ENCODE peak calls at places on chromosome 5, in seven cellular contexts. D is right atrium auricular region, E is neural crest cell, V is GM12864, Q is heart left ventricle, K is NB4, C is cardiac fibroblast. Y is an unnamed sample.

GRCh38 chr5:135705230-135705631 is 126.4 kb upstream of the CXCL14 start:
- DNase-seq in V (no peak), Q (no peak), K (no peak), C (peak), E (no peak), D (peak), Y (peak)

GRCh38 chr5:168168978-168169696 is 122.3 kb upstream of the WWC1 start:
- DNase-seq in V (no peak), E (no peak), D (no peak), Q (no peak), K (no peak), C (no peak), Y (no peak)

GRCh38 chr5:134905246-134905996 is 490 bp downstream of the PCBD2 start:
- DNase-seq in K (peak), C (peak), V (peak), Q (no peak), D (peak), E (no peak), Y (peak)

GRCh38 chr5:11675198-11675597 is 229.0 kb downstream of the CTNND2 start:
- DNase-seq in C (no peak), K (no peak), Q (no peak), V (no peak), E (no peak), D (no peak), Y (no peak)

GRCh38 chr5:147558826-147559225 is 49.0 kb upstream of the DPYSL3 start:
- DNase-seq in V (no peak), Q (peak), E (no peak), D (no peak), K (peak), C (peak), Y (peak)

GRCh38 chr5:113043491-113043931 is 66.9 kb downstream of the DCP2 start:
- DNase-seq in D (no peak), K (peak), E (peak), Q (peak), V (no peak), C (peak), Y (peak)

GRCh38 chr5:93346301-93346700 is 234.7 kb downstream of the NR2F1-AS1 start:
- DNase-seq in D (no peak), V (no peak), K (no peak), E (no peak), C (peak), Q (no peak), Y (no peak)

GRCh38 chr5:69167488-69167845 is 517 bp downstream of the CCNB1 start:
- DNase-seq in E (no peak), K (peak), V (no peak), Q (no peak), C (peak), D (no peak), Y (no peak)

GRCh38 chr5:142206801-142207200 is 98.2 kb downstream of the NDFIP1 start:
- DNase-seq in E (no peak), C (no peak), K (peak), Q (no peak), D (no peak), V (no peak), Y (no peak)

GRCh38 chr5:180603076-180603591 is 11.8 kb upstream of the SCGB3A1 start:
- DNase-seq in V (no peak), D (no peak), C (no peak), Q (no peak), E (no peak), K (no peak), Y (no peak)

GRCh38 chr5:1737790-1738405 is 61.7 kb downstream of the MRPL36 start:
- DNase-seq in K (peak), V (peak), E (no peak), D (peak), Q (no peak), C (peak), Y (peak)

GRCh38 chr5:17966636-17967402 is 332.6 kb downstream of the TAF11L14 start:
- DNase-seq in K (no peak), C (no peak), E (no peak), D (no peak), V (no peak), Q (no peak), Y (no peak)

GRCh38 chr5:98905857-98906688 is 22.7 kb downstream of the CHD1 start:
- DNase-seq in D (no peak), E (no peak), C (peak), K (peak), V (no peak), Q (no peak), Y (peak)

GRCh38 chr5:66840527-66841013 is 244.4 kb downstream of the MAST4 start:
- DNase-seq in D (no peak), K (peak), E (no peak), C (peak), V (peak), Q (no peak), Y (no peak)

GRCh38 chr5:35360671-35361070 is 130.4 kb upstream of the PRLR start:
- DNase-seq in C (no peak), V (no peak), K (no peak), D (no peak), Q (no peak), E (no peak), Y (no peak)

GRCh38 chr5:179858241-179858585 is 404 bp downstream of the MRNIP start:
- DNase-seq in K (peak), C (no peak), V (peak), D (no peak), Q (no peak), E (no peak), Y (no peak)

GRCh38 chr5:108093186-108093585 is 288.7 kb downstream of the FBXL17 start:
- DNase-seq in Q (no peak), V (no peak), C (peak), D (no peak), K (peak), E (no peak), Y (no peak)

GRCh38 chr5:141560725-141561483 is 57.9 kb downstream of the DIAPH1 start:
- DNase-seq in D (peak), C (peak), E (peak), V (no peak), K (no peak), Q (peak), Y (peak)

GRCh38 chr5:173093597-173093996 is 37.4 kb downstream of the CREBRF start:
- DNase-seq in K (no peak), E (no peak), C (no peak), V (no peak), D (no peak), Q (no peak), Y (no peak)

GRCh38 chr5:175202461-175203065 is 241.4 kb downstream of the DRD1 start:
- DNase-seq in C (no peak), E (no peak), K (no peak), D (no peak), Q (no peak), V (no peak), Y (peak)

GRCh38 chr5:150155258-150156032 is at the start of gene PDGFRB:
- DNase-seq in C (peak), D (peak), V (no peak), E (peak), Q (peak), K (no peak), Y (peak)

GRCh38 chr5:50666261-50667078 is at the start of gene PARP8:
- DNase-seq in E (peak), Q (peak), D (peak), C (peak), K (peak), V (no peak), Y (peak)

GRCh38 chr5:122415481-122416120 is 103.6 kb downstream of the SNCAIP start:
- DNase-seq in V (no peak), D (peak), C (peak), Q (peak), E (peak), K (peak), Y (peak)

GRCh38 chr5:114148253-114148652 is 213.6 kb upstream of the KCNN2 start:
- DNase-seq in D (no peak), C (no peak), E (no peak), Q (no peak), V (no peak), K (no peak), Y (no peak)

GRCh38 chr5:1827410-1828397 is 26.5 kb downstream of the NDUFS6 start:
- DNase-seq in E (no peak), V (no peak), D (no peak), C (no peak), Q (no peak), K (no peak), Y (no peak)

GRCh38 chr5:79878721-79879336 is 112.2 kb downstream of the MTX3 start:
- DNase-seq in K (peak), Q (no peak), E (peak), V (no peak), D (no peak), C (no peak), Y (no peak)

GRCh38 chr5:38497946-38498345 is 58.5 kb downstream of the LIFR start:
- DNase-seq in K (peak), D (no peak), C (peak), E (no peak), Q (no peak), V (no peak), Y (peak)
- TF ChIP-seq CTCF in K (peak), D (no peak), C (peak), E (no peak), Q (peak), V (no peak), Y (peak)

GRCh38 chr5:77774981-77775772 is 962 bp downstream of the TBCA start:
- DNase-seq in C (no peak), D (no peak), K (peak), V (peak), Q (no peak), E (no peak), Y (peak)

GRCh38 chr5:77777281-77777892 is 1.2 kb upstream of the TBCA start:
- DNase-seq in E (no peak), D (no peak), K (no peak), C (no peak), Q (no peak), V (no peak), Y (no peak)

GRCh38 chr5:77777911-77778310 is 1.8 kb upstream of the TBCA start:
- DNase-seq in D (no peak), Q (no peak), K (no peak), C (no peak), V (no peak), E (no peak), Y (no peak)

GRCh38 chr5:77776606-77777206 is 567 bp upstream of the TBCA start:
- DNase-seq in Q (no peak), E (no peak), V (no peak), C (no peak), K (no peak), D (no peak), Y (no peak)

GRCh38 chr5:77775773-77776605 is at the start of gene TBCA:
- DNase-seq in D (peak), C (peak), Q (peak), K (peak), V (peak), E (peak), Y (peak)
- TF ChIP-seq CTCF in D (no peak), C (no peak), Q (peak), K (no peak), V (peak), E (peak), Y (peak)

GRCh38 chr5:109691248-109691574 is 1.5 kb downstream of the MAN2A1 start:
- DNase-seq in Q (no peak), E (no peak), K (no peak), D (no peak), C (no peak), V (no peak), Y (no peak)
- TF ChIP-seq CTCF in Q (no peak), E (peak), K (no peak), D (no peak), C (no peak), V (no peak), Y (peak)

GRCh38 chr5:58891971-58892343 is 309.1 kb downstream of the RAB3C start:
- DNase-seq in Q (no peak), E (no peak), V (no peak), D (no peak), K (no peak), C (no peak), Y (no peak)
- TF ChIP-seq CTCF in Q (no peak), E (peak), V (no peak), D (no peak), K (no peak), C (no peak), Y (peak)

Y was measured in HFFc6.